ENCODE peak calls at places on chromosomes 13 and 19, in seven cellular contexts. One of them, this sample, is unnamed.

GRCh38 chr13:32537580-32538233 is 888 bp downstream of the N4BP2L2 start:
- DNase-seq in upper lobe of right lung: peak; percentile 78
- DNase-seq in HCT116: peak; percentile 6
- DNase-seq in GM23338: peak; percentile 19
- DNase-seq in uterus: peak; percentile 27
- DNase-seq in psoas muscle: peak; percentile 60
- DNase-seq in Peyer's patch: peak; percentile 27
- DNase-seq in this sample: no peak

GRCh38 chr19:17309962-17310461 is 649 bp downstream of the DDA1 start:
- DNase-seq in GM23338: no peak
- DNase-seq in psoas muscle: no peak
- DNase-seq in Peyer's patch: no peak
- DNase-seq in upper lobe of right lung: no peak
- DNase-seq in HCT116: no peak
- DNase-seq in uterus: no peak
- DNase-seq in this sample: no peak

GRCh38 chr13:75931116-75931515 is 295.0 kb downstream of the LMO7 start:
- DNase-seq in HCT116: no peak
- DNase-seq in GM23338: no peak
- DNase-seq in upper lobe of right lung: no peak
- DNase-seq in Peyer's patch: no peak
- DNase-seq in uterus: no peak
- DNase-seq in psoas muscle: no peak
- DNase-seq in this sample: no peak

GRCh38 chr13:107192289-107192688 is 624.4 kb upstream of the ARGLU1 start:
- DNase-seq in GM23338: peak; percentile 56
- DNase-seq in uterus: no peak
- DNase-seq in psoas muscle: no peak
- DNase-seq in Peyer's patch: no peak
- DNase-seq in HCT116: no peak
- DNase-seq in upper lobe of right lung: no peak
- DNase-seq in this sample: no peak

GRCh38 chr13:90518398-90518797 is 829.1 kb upstream of the MIR17HG start:
- DNase-seq in uterus: no peak
- DNase-seq in HCT116: no peak
- DNase-seq in GM23338: no peak
- DNase-seq in psoas muscle: no peak
- DNase-seq in Peyer's patch: no peak
- DNase-seq in upper lobe of right lung: no peak
- DNase-seq in this sample: no peak

GRCh38 chr19:48896191-48896720 is 2.3 kb downstream of the TULP2 start:
- DNase-seq in Peyer's patch: peak; percentile 34
- DNase-seq in uterus: peak; percentile 79
- DNase-seq in upper lobe of right lung: peak; percentile 78
- DNase-seq in psoas muscle: peak; percentile 82
- DNase-seq in HCT116: no peak
- DNase-seq in GM23338: peak; percentile 93
- DNase-seq in this sample: no peak

GRCh38 chr13:26679945-26680516 is 80.6 kb downstream of the GPR12 start:
- DNase-seq in Peyer's patch: no peak
- DNase-seq in uterus: no peak
- DNase-seq in upper lobe of right lung: no peak
- DNase-seq in psoas muscle: no peak
- DNase-seq in GM23338: peak; percentile 71
- DNase-seq in HCT116: no peak
- DNase-seq in this sample: no peak

GRCh38 chr19:17457621-17458020 is 3.1 kb downstream of the NXNL1 start:
- DNase-seq in uterus: no peak
- DNase-seq in Peyer's patch: no peak
- DNase-seq in upper lobe of right lung: no peak
- DNase-seq in GM23338: no peak
- DNase-seq in HCT116: no peak
- DNase-seq in psoas muscle: no peak
- DNase-seq in this sample: no peak

GRCh38 chr19:2841858-2842574 is 741 bp downstream of the ZNF555 start:
- DNase-seq in GM23338: peak; percentile 13
- DNase-seq in upper lobe of right lung: no peak
- DNase-seq in Peyer's patch: no peak
- DNase-seq in HCT116: no peak
- DNase-seq in psoas muscle: no peak
- DNase-seq in uterus: no peak
- DNase-seq in this sample: no peak

GRCh38 chr19:6677924-6678689 is 8.1 kb upstream of the TNFSF14 start:
- DNase-seq in HCT116: no peak
- DNase-seq in Peyer's patch: no peak
- DNase-seq in psoas muscle: no peak
- DNase-seq in uterus: no peak
- DNase-seq in GM23338: peak; percentile 84
- DNase-seq in upper lobe of right lung: no peak
- DNase-seq in this sample: peak; percentile 83

GRCh38 chr13:36862002-36862706 is 43.1 kb downstream of the RFXAP start:
- DNase-seq in Peyer's patch: no peak
- DNase-seq in upper lobe of right lung: no peak
- DNase-seq in psoas muscle: no peak
- DNase-seq in uterus: no peak
- DNase-seq in HCT116: no peak
- DNase-seq in GM23338: no peak
- DNase-seq in this sample: no peak

GRCh38 chr19:18898533-18899408 is 2.8 kb upstream of the CERS1 start:
- DNase-seq in HCT116: no peak
- DNase-seq in GM23338: no peak
- DNase-seq in uterus: no peak
- DNase-seq in upper lobe of right lung: no peak
- DNase-seq in psoas muscle: no peak
- DNase-seq in Peyer's patch: no peak
- DNase-seq in this sample: no peak

GRCh38 chr19:29014857-29015436 is 198.0 kb downstream of the UQCRFS1 start:
- DNase-seq in HCT116: no peak
- DNase-seq in upper lobe of right lung: no peak
- DNase-seq in Peyer's patch: no peak
- DNase-seq in psoas muscle: no peak
- DNase-seq in uterus: no peak
- DNase-seq in GM23338: peak; percentile 22
- DNase-seq in this sample: no peak

GRCh38 chr13:46472384-46472783 is 80.6 kb upstream of the LRCH1 start:
- DNase-seq in psoas muscle: no peak
- DNase-seq in uterus: no peak
- DNase-seq in upper lobe of right lung: no peak
- DNase-seq in HCT116: no peak
- DNase-seq in GM23338: no peak
- DNase-seq in Peyer's patch: no peak
- DNase-seq in this sample: no peak

GRCh38 chr19:35784401-35785086 is 9.2 kb downstream of the ARHGAP33 start:
- DNase-seq in HCT116: no peak
- DNase-seq in uterus: no peak
- DNase-seq in upper lobe of right lung: no peak
- DNase-seq in psoas muscle: no peak
- DNase-seq in Peyer's patch: no peak
- DNase-seq in GM23338: peak; percentile 95
- DNase-seq in this sample: no peak

GRCh38 chr19:29810504-29810871 is 1.3 kb upstream of the CCNE1 start:
- DNase-seq in HCT116: no peak
- DNase-seq in Peyer's patch: no peak
- DNase-seq in GM23338: no peak
- DNase-seq in psoas muscle: no peak
- DNase-seq in uterus: peak; percentile 32
- DNase-seq in upper lobe of right lung: no peak
- DNase-seq in this sample: no peak

GRCh38 chr13:75473472-75473871 is 8.5 kb downstream of the TBC1D4 start:
- DNase-seq in psoas muscle: no peak
- DNase-seq in uterus: no peak
- DNase-seq in Peyer's patch: no peak
- DNase-seq in upper lobe of right lung: no peak
- DNase-seq in HCT116: no peak
- DNase-seq in GM23338: no peak
- DNase-seq in this sample: no peak

GRCh38 chr13:29067306-29067945 is 247.3 kb downstream of the MTUS2 start:
- DNase-seq in Peyer's patch: no peak
- DNase-seq in HCT116: no peak
- DNase-seq in psoas muscle: no peak
- DNase-seq in upper lobe of right lung: no peak
- DNase-seq in uterus: no peak
- DNase-seq in GM23338: no peak
- DNase-seq in this sample: no peak

GRCh38 chr13:90477194-90477593 is 870.3 kb upstream of the MIR17HG start:
- DNase-seq in psoas muscle: no peak
- DNase-seq in uterus: no peak
- DNase-seq in upper lobe of right lung: no peak
- DNase-seq in GM23338: no peak
- DNase-seq in HCT116: no peak
- DNase-seq in Peyer's patch: no peak
- DNase-seq in this sample: no peak

GRCh38 chr13:67351114-67351513 is 121.0 kb upstream of the PCDH9 start:
- DNase-seq in upper lobe of right lung: no peak
- DNase-seq in Peyer's patch: no peak
- DNase-seq in uterus: no peak
- DNase-seq in HCT116: no peak
- DNase-seq in GM23338: no peak
- DNase-seq in psoas muscle: no peak
- DNase-seq in this sample: no peak

DNA sequence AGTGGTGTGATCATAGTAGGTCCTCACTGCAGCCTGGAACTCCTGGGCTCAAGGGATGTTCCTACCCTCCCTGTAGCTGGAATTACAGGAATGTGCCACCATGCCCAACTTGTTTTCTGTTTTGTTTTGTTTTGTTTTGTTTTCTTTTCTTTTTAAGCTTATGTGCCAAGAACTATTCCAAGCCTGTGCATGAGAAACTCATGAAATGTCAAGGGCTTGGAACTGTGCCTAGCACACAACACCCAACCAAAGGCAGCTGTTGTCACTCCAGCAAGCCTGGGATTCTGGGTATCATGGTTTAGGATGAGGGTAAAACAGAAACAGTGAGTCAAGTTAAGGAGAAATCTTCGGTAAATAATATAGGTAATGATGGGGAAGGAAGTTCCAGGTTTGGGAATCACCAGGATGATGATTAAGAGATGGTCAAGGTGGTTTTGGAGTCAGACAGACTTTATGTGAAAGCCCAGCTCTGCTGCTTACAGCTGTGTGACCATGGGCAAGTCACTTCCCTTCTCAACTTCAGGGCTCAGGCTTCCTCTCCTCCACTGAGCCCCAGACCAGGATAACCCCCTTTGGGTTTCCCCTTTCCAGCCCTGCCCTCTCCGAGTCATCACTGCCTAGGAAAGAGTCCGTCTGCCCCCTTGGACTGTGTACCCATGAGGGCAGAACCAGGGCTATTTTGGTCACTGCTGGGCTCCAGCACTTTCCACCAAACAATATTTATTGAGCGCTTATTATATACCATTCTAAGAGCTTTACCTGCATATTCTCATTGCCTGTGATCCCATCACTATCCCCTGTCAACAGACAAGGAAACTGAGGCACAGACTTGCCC is 5.0 kb downstream of the PVR start:
- DNase-seq in HCT116: no peak
- DNase-seq in uterus: no peak
- DNase-seq in upper lobe of right lung: no peak
- DNase-seq in GM23338: no peak
- DNase-seq in psoas muscle: no peak
- DNase-seq in Peyer's patch: no peak
- DNase-seq in this sample: no peak
- H3K4me3 ChIP-seq in HCT116: no peak overlapping the region
- H3K4me3 ChIP-seq in uterus: no peak overlapping the region
- H3K4me3 ChIP-seq in upper lobe of right lung: no peak overlapping the region
- H3K4me3 ChIP-seq in GM23338: no peak overlapping the region
- H3K4me3 ChIP-seq in psoas muscle: peak overlapping the region; percentile 22
- H3K4me3 ChIP-seq in Peyer's patch: no peak overlapping the region
- H3K4me3 ChIP-seq in this sample: no peak overlapping the region

GRCh38 chr13:48596128-48596429 is 57.6 kb upstream of the CYSLTR2 start:
- DNase-seq in HCT116: no peak
- DNase-seq in psoas muscle: no peak
- DNase-seq in uterus: no peak
- DNase-seq in Peyer's patch: no peak
- DNase-seq in GM23338: no peak
- DNase-seq in upper lobe of right lung: no peak
- DNase-seq in this sample: no peak
- H3K36me3 ChIP-seq in HCT116: no peaks in the 10 kb centered on the region
- H3K36me3 ChIP-seq in psoas muscle: no peaks in the 10 kb centered on the region
- H3K36me3 ChIP-seq in uterus: no peaks in the 10 kb centered on the region
- H3K36me3 ChIP-seq in Peyer's patch: no peaks in the 10 kb centered on the region
- H3K36me3 ChIP-seq in GM23338: no peaks in the 10 kb centered on the region
- H3K36me3 ChIP-seq in upper lobe of right lung: no peaks in the 10 kb centered on the region
- H3K36me3 ChIP-seq in this sample: no peaks in the 10 kb centered on the region

DNA sequence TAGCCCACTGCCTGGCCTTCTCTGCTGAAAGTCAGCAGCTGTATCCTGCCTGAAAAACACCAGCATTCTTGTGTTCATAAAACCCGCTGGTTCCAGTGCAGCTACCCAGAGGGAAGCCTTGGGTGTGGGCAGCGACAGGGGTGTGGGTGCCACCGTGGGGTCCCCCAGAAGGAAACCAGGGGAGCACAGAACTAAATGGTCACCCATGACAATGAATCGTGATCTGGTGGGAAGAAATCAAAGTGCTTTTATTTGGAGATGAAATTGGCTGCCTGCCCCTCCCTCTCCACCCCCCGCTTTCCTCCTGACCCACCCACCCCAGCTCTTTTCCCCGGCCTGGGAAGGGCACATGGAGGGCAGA is 13.7 kb downstream of the RASA3 start:
- DNase-seq in uterus: no peak
- DNase-seq in HCT116: no peak
- DNase-seq in psoas muscle: peak; percentile 41
- DNase-seq in GM23338: no peak
- DNase-seq in Peyer's patch: no peak
- DNase-seq in upper lobe of right lung: no peak
- DNase-seq in this sample: no peak
- H3K4me3 ChIP-seq in uterus: no peak overlapping the region
- H3K4me3 ChIP-seq in HCT116: no peak overlapping the region
- H3K4me3 ChIP-seq in psoas muscle: no peak overlapping the region
- H3K4me3 ChIP-seq in GM23338: peak overlapping the region; percentile 15
- H3K4me3 ChIP-seq in Peyer's patch: no peak overlapping the region
- H3K4me3 ChIP-seq in upper lobe of right lung: no peak overlapping the region
- H3K4me3 ChIP-seq in this sample: no peak overlapping the region

GRCh38 chr19:47004012-47004465 is 15.6 kb upstream of the NPAS1 start:
- DNase-seq in HCT116: no peak
- DNase-seq in GM23338: no peak
- DNase-seq in upper lobe of right lung: no peak
- DNase-seq in Peyer's patch: no peak
- DNase-seq in psoas muscle: no peak
- DNase-seq in uterus: no peak
- DNase-seq in this sample: no peak
- H3K36me3 ChIP-seq in HCT116: no peaks in the 10 kb centered on the region
- H3K36me3 ChIP-seq in GM23338: no peaks in the 10 kb centered on the region
- H3K36me3 ChIP-seq in upper lobe of right lung: peaks cover 23% of the 10 kb centered on the region
- H3K36me3 ChIP-seq in Peyer's patch: no peaks in the 10 kb centered on the region
- H3K36me3 ChIP-seq in psoas muscle: peaks cover 26% of the 10 kb centered on the region
- H3K36me3 ChIP-seq in uterus: no peaks in the 10 kb centered on the region
- H3K36me3 ChIP-seq in this sample: peaks cover 15% of the 10 kb centered on the region

DNA sequence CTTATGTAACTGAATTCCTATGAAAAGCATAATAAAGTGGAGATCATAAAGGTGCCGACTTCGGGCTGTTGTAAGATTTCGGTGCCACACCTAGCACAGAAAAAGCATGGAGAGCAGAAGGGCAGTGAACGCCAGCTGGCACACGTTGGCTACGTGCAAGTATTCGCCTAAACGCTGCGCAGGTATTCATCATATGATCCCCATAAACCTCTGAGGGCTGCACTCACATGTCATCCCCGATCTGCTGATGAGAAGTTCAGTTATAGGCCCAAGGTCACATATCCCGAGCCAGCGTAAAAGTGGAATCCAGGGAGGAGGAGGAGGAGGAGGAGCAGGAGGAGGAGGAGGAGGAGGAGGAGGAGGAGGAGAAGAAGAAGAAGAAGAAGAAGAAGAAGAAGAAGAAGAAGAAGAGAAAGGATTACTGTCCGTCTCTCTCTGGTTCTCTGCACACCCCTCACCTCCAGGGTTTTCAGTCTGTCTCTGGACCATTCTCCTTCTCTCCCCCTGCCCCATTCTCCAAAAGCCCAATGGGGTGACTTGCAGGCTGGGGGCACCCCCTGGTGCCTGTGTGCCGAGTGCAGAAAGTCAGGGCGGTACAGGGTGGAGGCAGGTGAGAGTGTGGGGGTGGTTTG is 18.6 kb upstream of the CYP2S1 start:
- DNase-seq in Peyer's patch: no peak
- DNase-seq in GM23338: no peak
- DNase-seq in HCT116: no peak
- DNase-seq in uterus: no peak
- DNase-seq in psoas muscle: no peak
- DNase-seq in upper lobe of right lung: no peak
- DNase-seq in this sample: no peak
- H3K4me3 ChIP-seq in Peyer's patch: no peak overlapping the region
- H3K4me3 ChIP-seq in GM23338: no peak overlapping the region
- H3K4me3 ChIP-seq in HCT116: no peak overlapping the region
- H3K4me3 ChIP-seq in uterus: no peak overlapping the region
- H3K4me3 ChIP-seq in psoas muscle: no peak overlapping the region
- H3K4me3 ChIP-seq in upper lobe of right lung: no peak overlapping the region
- H3K4me3 ChIP-seq in this sample: no peak overlapping the region

This sample was measured in GM06990.